ENCODE peak calls at places on chromosome 21, in eight cellular contexts. One of them, this sample, is unnamed.

GRCh38 chr21:40074198-40074597 is 207.0 kb downstream of the PCP4 start:
- DNase-seq in IMR-90: no peak
- DNase-seq in fibroblast of pulmonary artery: no peak
- DNase-seq in OCI-LY7: no peak
- DNase-seq in fibroblast of villous mesenchyme: no peak
- DNase-seq in prostate gland: no peak
- DNase-seq in SJSA1: no peak
- DNase-seq in psoas muscle: no peak
- DNase-seq in this sample: no peak

GRCh38 chr21:26736449-26736848 is 108.8 kb downstream of the ADAMTS1 start:
- DNase-seq in fibroblast of pulmonary artery: no peak
- DNase-seq in IMR-90: no peak
- DNase-seq in prostate gland: no peak
- DNase-seq in fibroblast of villous mesenchyme: no peak
- DNase-seq in OCI-LY7: no peak
- DNase-seq in psoas muscle: no peak
- DNase-seq in SJSA1: no peak
- DNase-seq in this sample: no peak

GRCh38 chr21:25626752-25627151 is 12.3 kb upstream of the JAM2 start:
- DNase-seq in SJSA1: no peak
- DNase-seq in OCI-LY7: no peak
- DNase-seq in IMR-90: no peak
- DNase-seq in fibroblast of pulmonary artery: peak
- DNase-seq in prostate gland: peak
- DNase-seq in psoas muscle: peak
- DNase-seq in fibroblast of villous mesenchyme: no peak
- DNase-seq in this sample: peak

GRCh38 chr21:16195896-16196443 is 466.2 kb downstream of the USP25 start:
- DNase-seq in prostate gland: no peak
- DNase-seq in IMR-90: no peak
- DNase-seq in fibroblast of villous mesenchyme: no peak
- DNase-seq in SJSA1: no peak
- DNase-seq in fibroblast of pulmonary artery: peak
- DNase-seq in psoas muscle: no peak
- DNase-seq in OCI-LY7: no peak
- DNase-seq in this sample: no peak

GRCh38 chr21:36209626-36210171 is 53.1 kb downstream of the DOP1B start:
- DNase-seq in OCI-LY7: peak
- DNase-seq in SJSA1: peak
- DNase-seq in psoas muscle: no peak
- DNase-seq in fibroblast of villous mesenchyme: peak
- DNase-seq in IMR-90: peak
- DNase-seq in fibroblast of pulmonary artery: peak
- DNase-seq in prostate gland: peak
- DNase-seq in this sample: peak

GRCh38 chr21:17725339-17725738 is 93.8 kb downstream of the C21orf91 start:
- DNase-seq in fibroblast of pulmonary artery: no peak
- DNase-seq in IMR-90: no peak
- DNase-seq in psoas muscle: no peak
- DNase-seq in SJSA1: no peak
- DNase-seq in prostate gland: no peak
- DNase-seq in fibroblast of villous mesenchyme: no peak
- DNase-seq in OCI-LY7: no peak
- DNase-seq in this sample: no peak

GRCh38 chr21:16573581-16573980 is 843.8 kb downstream of the USP25 start:
- DNase-seq in OCI-LY7: no peak
- DNase-seq in IMR-90: peak
- DNase-seq in fibroblast of pulmonary artery: peak
- DNase-seq in SJSA1: peak
- DNase-seq in prostate gland: no peak
- DNase-seq in fibroblast of villous mesenchyme: no peak
- DNase-seq in psoas muscle: no peak
- DNase-seq in this sample: no peak

GRCh38 chr21:37101384-37101783 is 28.3 kb downstream of the TTC3 start:
- DNase-seq in psoas muscle: no peak
- DNase-seq in SJSA1: no peak
- DNase-seq in prostate gland: no peak
- DNase-seq in IMR-90: peak
- DNase-seq in fibroblast of pulmonary artery: peak
- DNase-seq in OCI-LY7: no peak
- DNase-seq in fibroblast of villous mesenchyme: no peak
- DNase-seq in this sample: no peak

GRCh38 chr21:33360281-33360680 is 35.5 kb downstream of the IFNAR1 start:
- DNase-seq in SJSA1: peak
- DNase-seq in fibroblast of villous mesenchyme: peak
- DNase-seq in psoas muscle: no peak
- DNase-seq in fibroblast of pulmonary artery: peak
- DNase-seq in IMR-90: peak
- DNase-seq in OCI-LY7: no peak
- DNase-seq in prostate gland: no peak
- DNase-seq in this sample: peak

GRCh38 chr21:17538576-17538975 is 25.7 kb downstream of the CXADR start:
- DNase-seq in OCI-LY7: no peak
- DNase-seq in psoas muscle: no peak
- DNase-seq in SJSA1: no peak
- DNase-seq in fibroblast of villous mesenchyme: no peak
- DNase-seq in prostate gland: no peak
- DNase-seq in IMR-90: no peak
- DNase-seq in fibroblast of pulmonary artery: no peak
- DNase-seq in this sample: no peak

DNA sequence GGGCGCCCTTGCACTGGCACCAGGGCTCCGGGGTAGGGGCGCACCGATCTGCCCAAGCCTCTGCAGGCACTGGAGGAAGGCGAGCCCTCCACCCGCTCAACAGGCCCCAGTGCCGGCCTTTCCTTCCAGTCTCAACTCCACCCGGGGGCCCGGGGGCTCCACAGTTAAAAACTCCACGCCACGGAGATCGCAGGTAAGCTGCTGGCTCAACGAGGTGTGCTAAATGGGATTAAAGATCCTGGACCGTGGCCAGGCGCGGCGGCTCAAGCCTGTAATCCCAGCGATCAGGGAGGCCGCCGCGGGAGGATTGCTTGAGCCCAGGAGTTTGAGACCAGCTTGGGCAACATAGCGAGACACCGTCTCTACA is 536 bp downstream of the HSF2BP start:
- DNase-seq in prostate gland: no peak
- DNase-seq in OCI-LY7: no peak
- DNase-seq in SJSA1: no peak
- DNase-seq in IMR-90: no peak
- DNase-seq in fibroblast of pulmonary artery: no peak
- DNase-seq in fibroblast of villous mesenchyme: no peak
- DNase-seq in psoas muscle: no peak
- DNase-seq in this sample: no peak
- H3K4me3 ChIP-seq in prostate gland: peak
- H3K4me3 ChIP-seq in OCI-LY7: peak
- H3K4me3 ChIP-seq in SJSA1: peak
- H3K4me3 ChIP-seq in IMR-90: no peak
- H3K4me3 ChIP-seq in fibroblast of pulmonary artery: no peak
- H3K4me3 ChIP-seq in fibroblast of villous mesenchyme: no peak
- H3K4me3 ChIP-seq in psoas muscle: peak
- H3K4me3 ChIP-seq in this sample: peak

GRCh38 chr21:43727571-43728466 is 8.9 kb downstream of the PDXK start:
- DNase-seq in fibroblast of pulmonary artery: no peak
- DNase-seq in OCI-LY7: no peak
- DNase-seq in SJSA1: no peak
- DNase-seq in psoas muscle: peak
- DNase-seq in prostate gland: no peak
- DNase-seq in IMR-90: peak
- DNase-seq in fibroblast of villous mesenchyme: peak
- DNase-seq in this sample: peak

GRCh38 chr21:43731891-43732711 is 13.2 kb downstream of the PDXK start:
- DNase-seq in IMR-90: no peak
- DNase-seq in SJSA1: no peak
- DNase-seq in OCI-LY7: no peak
- DNase-seq in psoas muscle: peak
- DNase-seq in fibroblast of villous mesenchyme: peak
- DNase-seq in fibroblast of pulmonary artery: no peak
- DNase-seq in prostate gland: no peak
- DNase-seq in this sample: no peak

GRCh38 chr21:43726686-43727570 is 8.0 kb downstream of the PDXK start:
- DNase-seq in SJSA1: no peak
- DNase-seq in fibroblast of villous mesenchyme: no peak
- DNase-seq in prostate gland: no peak
- DNase-seq in psoas muscle: peak
- DNase-seq in fibroblast of pulmonary artery: no peak
- DNase-seq in IMR-90: no peak
- DNase-seq in OCI-LY7: no peak
- DNase-seq in this sample: no peak

GRCh38 chr21:43731476-43731875 is 12.5 kb downstream of the PDXK start:
- DNase-seq in OCI-LY7: no peak
- DNase-seq in IMR-90: no peak
- DNase-seq in psoas muscle: no peak
- DNase-seq in fibroblast of pulmonary artery: no peak
- DNase-seq in prostate gland: no peak
- DNase-seq in fibroblast of villous mesenchyme: no peak
- DNase-seq in SJSA1: no peak
- DNase-seq in this sample: no peak

DNA sequence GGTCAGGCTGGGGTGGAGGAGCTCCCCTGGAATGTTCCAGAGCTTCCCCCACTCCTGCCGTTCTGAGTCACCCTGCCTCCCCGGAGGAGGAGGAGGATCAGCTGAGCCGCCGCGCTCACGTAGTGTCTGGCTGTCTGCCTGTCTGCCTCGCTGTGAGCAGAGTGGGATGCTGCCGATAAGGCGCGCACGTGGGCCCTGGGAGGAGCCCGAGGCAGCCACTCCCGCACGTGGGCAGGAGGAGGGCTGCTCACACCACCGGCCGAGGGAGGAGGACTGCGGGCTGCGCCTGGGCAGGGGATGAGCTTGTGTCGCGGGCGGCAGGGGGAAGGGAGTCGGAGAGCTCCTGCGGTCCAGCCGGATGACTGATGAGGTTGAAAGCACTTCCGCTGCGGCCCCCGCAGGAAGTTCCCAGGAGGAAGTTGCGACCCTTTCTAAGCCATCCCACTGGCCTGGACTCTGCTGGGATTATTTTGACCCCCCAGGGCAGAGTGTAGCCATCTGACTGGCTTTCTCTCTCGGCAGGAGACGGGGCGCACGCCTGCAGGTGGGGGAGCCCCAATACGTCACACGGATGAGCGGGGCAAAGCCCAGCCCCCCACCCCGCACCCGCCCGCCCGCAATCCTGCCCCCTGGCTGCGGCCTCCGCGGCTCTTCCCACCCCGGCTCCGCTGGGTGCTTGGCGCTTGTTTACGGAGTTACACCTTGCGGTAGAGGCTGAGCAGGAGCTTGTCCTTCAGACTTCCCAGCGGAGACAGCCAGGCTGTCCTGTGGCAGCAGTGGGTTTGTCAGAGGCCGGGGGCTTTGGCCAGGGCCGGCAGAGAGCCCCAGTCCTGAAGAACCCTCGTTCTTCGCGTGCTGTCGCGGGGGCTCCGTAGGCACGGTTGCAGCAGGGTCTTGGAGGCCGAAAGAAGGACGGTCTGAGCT is 9.8 kb downstream of the PDXK start:
- DNase-seq in fibroblast of pulmonary artery: peak
- DNase-seq in SJSA1: peak
- DNase-seq in fibroblast of villous mesenchyme: peak
- DNase-seq in OCI-LY7: peak
- DNase-seq in psoas muscle: peak
- DNase-seq in prostate gland: peak
- DNase-seq in IMR-90: peak
- DNase-seq in this sample: peak
- H3K4me3 ChIP-seq in fibroblast of pulmonary artery: peak
- H3K4me3 ChIP-seq in SJSA1: peak
- H3K4me3 ChIP-seq in fibroblast of villous mesenchyme: peak
- H3K4me3 ChIP-seq in OCI-LY7: peak
- H3K4me3 ChIP-seq in psoas muscle: peak
- H3K4me3 ChIP-seq in prostate gland: peak
- H3K4me3 ChIP-seq in IMR-90: peak
- H3K4me3 ChIP-seq in this sample: peak

GRCh38 chr21:45289134-45289533 is 1.4 kb upstream of the POFUT2 start:
- DNase-seq in fibroblast of villous mesenchyme: no peak
- DNase-seq in psoas muscle: no peak
- DNase-seq in IMR-90: no peak
- DNase-seq in prostate gland: no peak
- DNase-seq in SJSA1: no peak
- DNase-seq in fibroblast of pulmonary artery: no peak
- DNase-seq in OCI-LY7: no peak
- DNase-seq in this sample: no peak
- H3K4me3 ChIP-seq in fibroblast of villous mesenchyme: no peak
- H3K4me3 ChIP-seq in psoas muscle: no peak
- H3K4me3 ChIP-seq in IMR-90: no peak
- H3K4me3 ChIP-seq in prostate gland: no peak
- H3K4me3 ChIP-seq in SJSA1: no peak
- H3K4me3 ChIP-seq in fibroblast of pulmonary artery: peak
- H3K4me3 ChIP-seq in OCI-LY7: no peak
- H3K4me3 ChIP-seq in this sample: no peak

GRCh38 chr21:42238185-42238934 is 19.4 kb downstream of the ABCG1 start:
- DNase-seq in SJSA1: no peak
- DNase-seq in prostate gland: no peak
- DNase-seq in fibroblast of pulmonary artery: no peak
- DNase-seq in IMR-90: no peak
- DNase-seq in fibroblast of villous mesenchyme: no peak
- DNase-seq in psoas muscle: no peak
- DNase-seq in OCI-LY7: peak
- DNase-seq in this sample: no peak
- H3K4me3 ChIP-seq in SJSA1: no peak
- H3K4me3 ChIP-seq in prostate gland: no peak
- H3K4me3 ChIP-seq in fibroblast of pulmonary artery: no peak
- H3K4me3 ChIP-seq in IMR-90: no peak
- H3K4me3 ChIP-seq in fibroblast of villous mesenchyme: no peak
- H3K4me3 ChIP-seq in psoas muscle: no peak
- H3K4me3 ChIP-seq in OCI-LY7: peak
- H3K4me3 ChIP-seq in this sample: no peak

DNA sequence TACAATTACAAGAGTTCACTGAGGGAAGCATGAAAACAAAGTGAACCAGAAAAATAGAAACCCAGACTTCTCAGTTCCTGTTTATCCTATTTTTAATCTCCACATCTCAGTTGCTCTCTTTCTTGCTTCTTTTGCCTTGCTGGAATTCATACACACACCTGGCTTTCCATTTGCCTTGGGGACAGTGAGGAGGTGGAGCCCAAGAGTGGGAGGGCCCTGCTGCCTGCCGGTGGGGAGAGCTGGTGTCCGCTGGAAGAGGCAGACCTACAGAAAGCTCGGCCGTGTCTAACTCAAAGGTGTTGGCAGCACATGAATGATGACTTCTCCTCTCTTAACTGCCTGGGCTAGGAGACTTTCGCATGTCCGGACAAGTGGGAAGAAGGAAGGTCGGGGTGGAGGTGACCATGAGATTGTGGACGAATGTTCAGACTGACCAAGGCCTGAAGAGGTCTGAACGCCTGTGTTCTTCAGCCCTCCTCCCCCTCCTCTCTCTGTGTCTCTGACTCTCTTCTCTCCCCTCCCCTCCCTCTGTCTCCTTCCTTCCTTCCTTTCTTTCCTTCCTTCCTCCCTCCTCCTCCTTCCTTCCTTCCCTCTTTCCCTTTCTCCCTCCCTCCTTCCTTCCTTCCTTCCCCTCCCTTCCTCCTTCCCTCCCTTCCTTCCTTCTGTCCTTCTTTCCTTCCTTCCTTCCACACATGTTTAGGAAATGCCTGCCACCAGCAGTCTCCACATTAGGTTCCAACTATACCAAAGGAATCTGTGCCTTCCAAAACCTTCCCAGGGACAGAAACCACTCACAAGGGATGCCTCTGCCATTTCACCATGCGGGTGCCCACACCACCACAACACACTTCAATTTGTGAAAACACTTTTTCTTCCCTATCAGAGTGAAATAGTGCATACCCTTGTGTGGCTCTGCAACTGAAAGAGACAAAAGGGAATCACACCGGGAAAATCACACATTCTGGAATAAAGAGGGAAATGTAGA is 157.3 kb upstream of the RUNX1 start:
- DNase-seq in fibroblast of villous mesenchyme: no peak
- DNase-seq in psoas muscle: peak
- DNase-seq in prostate gland: peak
- DNase-seq in fibroblast of pulmonary artery: no peak
- DNase-seq in IMR-90: peak
- DNase-seq in OCI-LY7: peak
- DNase-seq in SJSA1: no peak
- DNase-seq in this sample: no peak
- H3K4me3 ChIP-seq in fibroblast of villous mesenchyme: no peak
- H3K4me3 ChIP-seq in psoas muscle: peak
- H3K4me3 ChIP-seq in prostate gland: no peak
- H3K4me3 ChIP-seq in fibroblast of pulmonary artery: no peak
- H3K4me3 ChIP-seq in IMR-90: no peak
- H3K4me3 ChIP-seq in OCI-LY7: peak
- H3K4me3 ChIP-seq in SJSA1: no peak
- H3K4me3 ChIP-seq in this sample: no peak